ENCODE peak calls at places on chromosome 3, in seven cellular contexts. Z, O, P, R, G, H and X are unnamed samples. For H3K36me3 and H3K4me1, the result is how much of the 10 kb centered on the place peaks cover.

GRCh38 chr3:48926425-48927392 is 8.1 kb downstream of the ARIH2 start:
- DNase-seq in P (no peak), H (no peak), O (peak), Z (no peak), G (no peak), R (no peak), X (no peak)

GRCh38 chr3:156024904-156025303 is 95.5 kb upstream of the KCNAB1 start:
- DNase-seq in R (no peak), H (no peak), P (no peak), Z (no peak), O (no peak), G (no peak), X (no peak)

GRCh38 chr3:77321646-77322045 is 281.7 kb downstream of the ROBO2 start:
- DNase-seq in R (no peak), G (no peak), P (no peak), H (no peak), Z (no peak), O (no peak), X (no peak)

GRCh38 chr3:183239046-183239445 is 14.0 kb upstream of the B3GNT5 start:
- DNase-seq in Z (no peak), H (no peak), P (no peak), G (no peak), O (no peak), R (no peak), X (no peak)

GRCh38 chr3:138114988-138115971 is at the start of gene DZIP1L:
- DNase-seq in H (peak), O (no peak), G (peak), P (no peak), Z (peak), R (peak), X (peak)

GRCh38 chr3:5017953-5018531 is 38.8 kb downstream of the BHLHE40 start:
- DNase-seq in G (no peak), H (no peak), R (peak), O (peak), Z (peak), P (no peak), X (no peak)

GRCh38 chr3:40631341-40631995 is 106.7 kb downstream of the ZNF621 start:
- DNase-seq in P (no peak), R (no peak), H (no peak), O (peak), Z (no peak), G (no peak), X (no peak)

GRCh38 chr3:9810357-9810726 is 280 bp downstream of the TTLL3 start:
- DNase-seq in Z (no peak), R (no peak), G (no peak), P (no peak), H (no peak), O (no peak), X (no peak)

GRCh38 chr3:86731501-86731901 is 259.4 kb downstream of the VGLL3 start:
- DNase-seq in P (no peak), R (no peak), O (no peak), Z (peak), G (no peak), H (peak), X (no peak)

GRCh38 chr3:38614091-38614490 is 35.4 kb downstream of the SCN5A start:
- DNase-seq in H (no peak), O (no peak), R (no peak), G (no peak), Z (no peak), P (no peak), X (no peak)

GRCh38 chr3:72633101-72633500 is 215.1 kb downstream of the SHQ1 start:
- DNase-seq in Z (no peak), O (peak), H (no peak), P (no peak), G (no peak), R (no peak), X (no peak)

GRCh38 chr3:57555738-57556458 is at the start of gene PDE12:
- DNase-seq in G (peak), Z (peak), R (peak), P (peak), H (peak), O (peak), X (peak)

GRCh38 chr3:191360620-191361019 is 30.3 kb upstream of the UTS2B start:
- DNase-seq in R (no peak), Z (no peak), P (no peak), H (no peak), G (no peak), O (peak), X (no peak)

GRCh38 chr3:106004137-106004600 is 135.4 kb upstream of the CBLB start:
- DNase-seq in H (no peak), O (no peak), Z (no peak), G (no peak), R (no peak), P (no peak), X (no peak)

GRCh38 chr3:11212301-11212613 is 58.0 kb downstream of the HRH1 start:
- DNase-seq in G (no peak), Z (no peak), H (no peak), P (no peak), R (no peak), O (no peak), X (no peak)

GRCh38 chr3:63832395-63832794 is 13.3 kb downstream of the C3orf49 start:
- DNase-seq in R (no peak), O (no peak), P (no peak), G (no peak), Z (no peak), H (no peak), X (no peak)

GRCh38 chr3:129023909-129024308 is 22.8 kb downstream of the EFCC1 start:
- DNase-seq in Z (no peak), H (no peak), G (no peak), O (peak), P (no peak), R (no peak), X (no peak)

GRCh38 chr3:152268501-152269422 is at the start of gene MBNL1:
- DNase-seq in O (peak), P (peak), R (peak), H (peak), G (peak), Z (peak), X (peak)

GRCh38 chr3:52983336-52983807 is 62.5 kb downstream of the SFMBT1 start:
- DNase-seq in O (no peak), G (peak), Z (no peak), R (no peak), P (no peak), H (no peak), X (peak)

GRCh38 chr3:50671331-50671730 is 3.4 kb upstream of the DOCK3 start:
- DNase-seq in G (no peak), Z (no peak), R (no peak), P (no peak), H (no peak), O (peak), X (no peak)

GRCh38 chr3:180913582-180914404 is 1.3 kb downstream of the FXR1 start:
- DNase-seq in R (no peak), O (no peak), Z (no peak), H (no peak), G (no peak), P (no peak), X (no peak)

GRCh38 chr3:30894521-30895289 is at the start of gene GADL1:
- DNase-seq in Z (peak), P (no peak), R (peak), H (peak), O (no peak), G (no peak), X (peak)

GRCh38 chr3:69236808-69237707 is 114.7 kb upstream of the LMOD3 start:
- DNase-seq in H (no peak), P (no peak), Z (no peak), R (no peak), G (no peak), O (peak), X (no peak)

DNA sequence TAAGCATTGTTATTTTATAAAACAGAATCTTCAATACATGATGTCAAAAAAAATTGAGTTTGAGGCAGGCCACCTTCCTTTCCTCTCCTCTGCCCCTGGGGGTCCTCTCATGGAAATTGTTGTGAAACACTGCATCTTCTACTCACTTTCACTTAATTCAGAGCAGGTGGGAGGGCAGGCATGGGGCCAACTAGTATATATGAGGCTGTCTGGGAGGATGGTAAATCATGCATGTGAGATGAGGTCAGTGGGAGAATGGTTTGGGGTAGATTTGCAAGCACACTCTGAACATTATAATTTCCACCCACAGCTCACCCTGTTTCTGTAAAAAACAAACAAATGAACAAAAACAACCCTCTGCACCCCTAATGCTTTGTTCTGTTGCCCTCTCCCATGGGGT is 10.4 kb upstream of the CCDC14 start:
- DNase-seq in H (no peak), P (no peak), R (no peak), G (no peak), Z (no peak), O (no peak), X (no peak)
- H3K36me3 ChIP-seq in H (under half), P (under half), R (under half), G (under half), Z (under half), O (under half), X (under half)

GRCh38 chr3:65951836-65952505 is 86.7 kb downstream of the MAGI1 start:
- DNase-seq in O (peak), R (no peak), P (no peak), Z (no peak), H (no peak), G (no peak), X (no peak)
- H3K4me3 ChIP-seq in O (peak), R (no peak), P (no peak), Z (no peak), H (no peak), G (no peak), X (no peak)

GRCh38 chr3:126354776-126355175 is 2.4 kb downstream of the KLF15 start:
- DNase-seq in G (no peak), R (no peak), O (no peak), Z (peak), H (peak), P (no peak), X (no peak)
- H3K4me1 ChIP-seq in G (under half), R (under half), O (under half), Z (under half), H (half or more), P (half or more), X (under half)

DNA sequence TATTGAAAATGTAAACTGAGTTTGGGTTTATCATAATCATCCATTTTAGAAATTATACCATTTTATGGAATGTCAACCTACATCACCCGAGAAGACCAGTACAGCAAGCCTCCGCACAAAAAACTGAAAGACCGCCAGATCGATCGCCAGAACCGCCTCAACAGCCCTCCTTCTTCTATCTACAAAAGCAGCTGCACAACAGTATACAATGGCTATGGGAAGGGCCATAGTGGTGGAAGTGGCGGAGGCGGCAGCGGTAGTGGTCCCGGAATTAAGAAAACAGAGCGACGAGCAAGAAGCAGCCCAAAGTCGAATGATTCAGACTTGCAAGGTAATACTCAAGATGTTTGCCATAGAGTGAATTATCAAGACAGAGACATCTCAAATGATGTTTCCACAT is 197.0 kb downstream of the GHSR start:
- DNase-seq in P (no peak), Z (no peak), O (no peak), H (no peak), R (no peak), G (no peak), X (no peak)
- H3K36me3 ChIP-seq in P (under half), Z (under half), O (half or more), H (half or more), R (under half), G (under half), X (under half)